ENCODE peak calls at places on chromosomes 5 and 9, in eight cellular contexts. I is PC-3, W is endothelial cell of umbilical vein, K is astrocyte, N is mammary epithelial cell, E is GM12878, V is mesendoderm, A is HepG2. J is an unnamed sample. For H3K36me3, the result is how much of the 10 kb centered on the place peaks cover.

GRCh38 chr9:136686794-136687711 is at the start of gene AGPAT2:
- DNase-seq in I (peak), W (peak), K (peak), N (peak), E (no peak), V (peak), A (no peak), J (peak)

GRCh38 chr5:122515709-122516431 is 203.8 kb downstream of the SNCAIP start:
- DNase-seq in I (peak), W (peak), K (peak), N (peak), E (no peak), V (peak), A (peak), J (peak)

GRCh38 chr9:111094433-111095421 is 56.5 kb upstream of the LPAR1 start:
- DNase-seq in I (peak), W (no peak), K (peak), N (peak), E (peak), V (no peak), A (no peak), J (peak)

GRCh38 chr5:139297439-139298133 is 4.0 kb downstream of the MATR3 start:
- DNase-seq in I (no peak), W (no peak), K (no peak), N (no peak), E (no peak), V (no peak), A (no peak), J (no peak)

GRCh38 chr5:93677344-93678021 is 63.9 kb downstream of the POU5F2 start:
- DNase-seq in I (peak), W (peak), K (peak), N (peak), E (no peak), V (peak), A (peak), J (peak)

GRCh38 chr5:95352686-95353085 is 38.5 kb upstream of the FAM81B start:
- DNase-seq in I (no peak), W (no peak), K (no peak), N (no peak), E (no peak), V (no peak), A (no peak), J (no peak)

GRCh38 chr9:124267271-124267807 is 9.6 kb downstream of the NEK6 start:
- DNase-seq in I (peak), W (peak), K (peak), N (peak), E (no peak), V (no peak), A (no peak), J (peak)

GRCh38 chr5:177565046-177565445 is 10.7 kb upstream of the FAM193B start:
- DNase-seq in I (no peak), W (no peak), K (no peak), N (peak), E (no peak), V (no peak), A (no peak), J (no peak)

GRCh38 chr9:131727184-131727785 is 12.6 kb downstream of the RAPGEF1 start:
- DNase-seq in I (no peak), W (peak), K (peak), N (peak), E (no peak), V (peak), A (no peak), J (peak)

GRCh38 chr9:21028476-21028875 is 3.0 kb downstream of the HACD4 start:
- DNase-seq in I (no peak), W (no peak), K (no peak), N (no peak), E (no peak), V (no peak), A (no peak), J (peak)

GRCh38 chr5:174386846-174387245 is 337.5 kb upstream of the MSX2 start:
- DNase-seq in I (no peak), W (no peak), K (no peak), N (no peak), E (no peak), V (no peak), A (no peak), J (no peak)

GRCh38 chr5:131644822-131645221 is 9.8 kb upstream of the RAPGEF6 start:
- DNase-seq in I (peak), W (no peak), K (no peak), N (no peak), E (no peak), V (no peak), A (no peak), J (peak)

GRCh38 chr9:77418226-77418625 is 229.9 kb downstream of the GNA14 start:
- DNase-seq in I (no peak), W (no peak), K (no peak), N (no peak), E (no peak), V (no peak), A (no peak), J (no peak)

GRCh38 chr9:19050637-19051591 is 1.7 kb downstream of the RRAGA start:
- DNase-seq in I (peak), W (peak), K (no peak), N (no peak), E (no peak), V (peak), A (peak), J (no peak)

GRCh38 chr9:34503406-34503805 is 19.4 kb downstream of the ENHO start:
- DNase-seq in I (peak), W (no peak), K (no peak), N (no peak), E (no peak), V (no peak), A (no peak), J (no peak)

GRCh38 chr5:82421119-82421518 is 143.0 kb upstream of the RPS23 start:
- DNase-seq in I (peak), W (peak), K (peak), N (peak), E (no peak), V (peak), A (no peak), J (peak)

GRCh38 chr9:69590241-69590640 is 81.9 kb downstream of the APBA1 start:
- DNase-seq in I (no peak), W (no peak), K (no peak), N (no peak), E (no peak), V (no peak), A (no peak), J (no peak)

GRCh38 chr5:141094481-141095262 is at the start of gene PCDHB2:
- DNase-seq in I (peak), W (peak), K (peak), N (peak), E (no peak), V (peak), A (peak), J (peak)

GRCh38 chr5:103834216-103834615 is 271.6 kb upstream of the NUDT12 start:
- DNase-seq in I (no peak), W (no peak), K (no peak), N (no peak), E (no peak), V (peak), A (no peak), J (no peak)

GRCh38 chr5:110159202-110159601 is 469.5 kb downstream of the MAN2A1 start:
- DNase-seq in I (peak), W (no peak), K (peak), N (peak), E (no peak), V (no peak), A (no peak), J (peak)

GRCh38 chr9:72978724-72979123 is 25.9 kb upstream of the ALDH1A1 start:
- DNase-seq in I (peak), W (no peak), K (peak), N (peak), E (no peak), V (no peak), A (no peak), J (peak)

GRCh38 chr9:136095495-136096058 is 488 bp upstream of the NACC2 start:
- DNase-seq in I (peak), W (peak), K (no peak), N (peak), E (no peak), V (no peak), A (no peak), J (peak)

GRCh38 chr9:129520082-129520481 is 100.8 kb downstream of the C9orf50 start:
- DNase-seq in I (no peak), W (no peak), K (no peak), N (no peak), E (no peak), V (no peak), A (no peak), J (no peak)

GRCh38 chr5:144040615-144041394 is 129.7 kb downstream of the YIPF5 start:
- DNase-seq in I (no peak), W (no peak), K (no peak), N (no peak), E (no peak), V (peak), A (no peak), J (no peak)

GRCh38 chr5:172897691-172898512 is 61.3 kb upstream of the RPL26L1 start:
- DNase-seq in I (peak), W (peak), K (peak), N (no peak), E (no peak), V (no peak), A (no peak), J (peak)

GRCh38 chr9:133684461-133685361 is 48.5 kb downstream of the DBH start:
- DNase-seq in I (no peak), W (no peak), K (no peak), N (no peak), E (no peak), V (no peak), A (no peak), J (no peak)

GRCh38 chr5:152349683-152350526 is 55.2 kb downstream of the NMUR2 start:
- DNase-seq in I (peak), W (peak), K (peak), N (peak), E (no peak), V (peak), A (peak), J (peak)

GRCh38 chr9:133497443-133497842 is 18.5 kb upstream of the SLC2A6 start:
- DNase-seq in I (no peak), W (no peak), K (no peak), N (no peak), E (no peak), V (no peak), A (no peak), J (no peak)

GRCh38 chr5:73339165-73339564 is 109.4 kb downstream of the FOXD1 start:
- DNase-seq in I (no peak), W (no peak), K (no peak), N (no peak), E (no peak), V (no peak), A (no peak), J (no peak)

GRCh38 chr9:124349675-124350484 is 65.4 kb downstream of the PSMB7 start:
- DNase-seq in I (no peak), W (no peak), K (no peak), N (no peak), E (no peak), V (no peak), A (no peak), J (no peak)

GRCh38 chr5:140840978-140841962 is at the start of gene PCDHA8:
- DNase-seq in I (peak), W (no peak), K (no peak), N (no peak), E (no peak), V (peak), A (peak), J (no peak)

GRCh38 chr5:83922699-83923098 is 202.0 kb upstream of the HAPLN1 start:
- DNase-seq in I (peak), W (no peak), K (no peak), N (no peak), E (no peak), V (no peak), A (no peak), J (no peak)

GRCh38 chr5:108382784-108383358 is 973 bp upstream of the FBXL17 start:
- DNase-seq in I (no peak), W (no peak), K (no peak), N (peak), E (no peak), V (peak), A (no peak), J (no peak)

GRCh38 chr5:91403404-91403803 is 20.3 kb upstream of the ARRDC3 start:
- DNase-seq in I (no peak), W (no peak), K (peak), N (no peak), E (no peak), V (no peak), A (no peak), J (peak)

GRCh38 chr5:80408475-80408875 is 611 bp downstream of the ZFYVE16 start:
- DNase-seq in I (peak), W (peak), K (peak), N (peak), E (no peak), V (peak), A (peak), J (peak)

GRCh38 chr5:54717870-54718269 is 200.3 kb downstream of the SNX18 start:
- DNase-seq in I (no peak), W (no peak), K (no peak), N (no peak), E (no peak), V (no peak), A (no peak), J (no peak)

GRCh38 chr9:78821126-78821822 is 524.3 kb downstream of the PSAT1 start:
- DNase-seq in I (peak), W (peak), K (no peak), N (peak), E (no peak), V (peak), A (peak), J (peak)

GRCh38 chr9:96136992-96137665 is 164.8 kb downstream of the HSD17B3 start:
- DNase-seq in I (no peak), W (peak), K (peak), N (no peak), E (peak), V (peak), A (no peak), J (peak)

GRCh38 chr9:96139592-96140251 is 162.3 kb downstream of the HSD17B3 start:
- DNase-seq in I (peak), W (peak), K (peak), N (peak), E (no peak), V (no peak), A (no peak), J (peak)

GRCh38 chr9:96135904-96136303 is 166.1 kb downstream of the HSD17B3 start:
- DNase-seq in I (no peak), W (no peak), K (no peak), N (no peak), E (no peak), V (no peak), A (no peak), J (peak)

GRCh38 chr9:96138616-96139015 is 163.4 kb downstream of the HSD17B3 start:
- DNase-seq in I (no peak), W (no peak), K (no peak), N (no peak), E (no peak), V (no peak), A (no peak), J (no peak)

DNA sequence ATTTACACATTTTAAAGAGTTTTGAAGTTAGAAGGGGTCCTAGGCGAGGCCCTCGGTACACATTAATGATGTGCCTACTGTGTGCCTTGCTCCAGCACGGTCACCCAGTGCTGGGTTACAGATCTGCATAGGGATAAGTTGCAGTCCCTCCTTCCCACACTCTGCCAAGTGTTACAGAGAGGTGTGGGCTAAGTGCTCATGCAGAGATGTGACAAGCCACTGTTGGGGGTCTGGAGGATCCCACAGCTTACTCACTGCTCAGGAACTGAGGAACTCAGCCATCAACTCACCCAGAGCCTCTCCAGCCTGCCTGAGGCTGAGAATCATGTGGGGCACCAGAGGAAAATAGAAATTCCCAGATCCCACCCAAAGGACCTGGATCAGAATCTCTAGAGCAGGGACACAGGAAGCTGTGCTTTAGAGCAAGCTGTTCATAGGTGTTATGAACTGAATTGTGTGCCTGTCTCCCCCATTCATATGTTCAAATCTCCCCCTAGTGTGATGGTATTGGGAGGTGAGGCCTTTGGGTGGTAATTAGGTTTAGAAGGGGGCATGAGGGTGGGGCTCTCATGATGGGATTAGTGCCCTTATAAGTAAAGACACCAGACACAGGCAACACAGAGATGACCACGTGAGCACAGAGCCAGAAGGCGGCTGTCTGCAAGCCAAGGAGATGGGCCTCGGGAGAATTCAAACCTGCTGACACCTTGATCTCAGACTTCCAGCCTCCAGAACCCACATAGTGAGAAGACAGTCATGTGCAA is 164.1 kb downstream of the HSD17B3 start:
- DNase-seq in I (no peak), W (no peak), K (no peak), N (no peak), E (no peak), V (peak), A (no peak), J (peak)
- H3K9ac ChIP-seq in I (no peak), W (no peak), K (peak), N (no peak), E (peak), V (no peak), A (no peak), J (peak)

GRCh38 chr5:127001621-127002296 is 28.6 kb downstream of the MARCHF3 start:
- DNase-seq in I (peak), W (peak), K (peak), N (no peak), E (no peak), V (peak), A (no peak), J (peak)
- H3K4me2 ChIP-seq in I (no peak), W (peak), K (peak), N (no peak), E (no peak), V (no peak), A (no peak), J (peak)

DNA sequence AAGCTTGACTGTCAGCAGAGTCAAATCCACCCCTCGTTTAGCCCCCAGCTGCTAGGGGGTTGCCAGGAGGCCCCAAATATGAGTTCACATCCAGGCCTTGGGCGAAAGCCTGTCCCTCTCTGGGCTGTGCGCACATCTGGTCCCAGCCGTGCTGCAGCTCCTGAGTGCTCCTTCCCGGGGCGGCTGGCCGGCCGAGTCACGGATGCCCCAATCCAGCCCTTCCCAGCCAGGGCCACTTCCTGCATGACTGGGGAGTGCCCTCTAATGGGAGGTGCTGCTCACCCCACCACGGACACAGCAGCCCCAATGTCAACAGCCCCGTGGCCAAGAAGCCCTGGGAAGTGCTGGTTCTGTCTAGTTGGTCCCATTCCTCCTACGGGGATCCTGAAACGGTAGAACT is 103.5 kb upstream of the FCN2 start:
- DNase-seq in I (no peak), W (no peak), K (no peak), N (no peak), E (no peak), V (no peak), A (no peak), J (no peak)
- H3K36me3 ChIP-seq in I (under half), W (under half), K (under half), N (under half), E (under half), V (under half), A (under half), J (half or more)

GRCh38 chr5:39775058-39775457 is 350.3 kb upstream of the DAB2 start:
- DNase-seq in I (peak), W (peak), K (peak), N (no peak), E (no peak), V (no peak), A (no peak), J (peak)
- H3K9ac ChIP-seq in I (no peak), W (no peak), K (no peak), N (no peak), E (no peak), V (no peak), A (no peak), J (no peak)

DNA sequence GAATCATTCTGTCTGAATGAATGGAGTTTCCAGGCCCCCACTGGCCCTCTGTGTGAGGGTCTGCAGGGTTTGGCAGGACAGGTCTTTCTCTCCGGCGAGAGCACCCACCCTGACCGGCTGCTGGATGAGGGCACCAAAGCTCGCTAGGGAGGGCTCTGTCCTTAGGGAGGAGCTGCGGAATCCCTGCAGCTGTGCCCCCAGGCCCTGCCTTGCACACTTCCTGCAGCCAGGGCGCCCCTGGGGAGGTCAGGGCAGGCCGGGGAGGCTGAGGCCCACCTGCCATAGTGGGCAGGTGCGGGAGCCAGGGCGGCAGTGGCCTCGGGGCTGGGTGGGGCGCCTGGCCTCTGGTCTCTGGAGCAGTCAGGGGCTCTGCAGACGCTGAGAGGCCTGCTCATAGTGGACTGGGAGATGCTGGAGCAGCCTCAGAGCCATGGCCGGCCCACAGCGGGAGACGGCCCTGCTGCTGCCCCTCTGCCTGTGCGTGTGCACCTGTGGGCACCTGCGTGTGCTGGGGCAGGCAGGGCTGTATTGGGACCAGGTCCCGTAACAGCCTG is 36.1 kb downstream of the EXOC3 start:
- DNase-seq in I (no peak), W (no peak), K (no peak), N (no peak), E (no peak), V (no peak), A (no peak), J (no peak)
- H3K4me2 ChIP-seq in I (no peak), W (no peak), K (no peak), N (no peak), E (no peak), V (no peak), A (no peak), J (no peak)